ENCODE peak calls at places on chromosomes 12 and 14, in nine cellular contexts. I, Q, N, X, U, L, D, O and R are unnamed samples.

GRCh38 chr12:44405267-44405666 is 470.8 kb downstream of the NELL2 start:
- DNase-seq in I (no peak), Q (no peak), N (no peak), X (no peak), U (no peak), L (no peak), D (no peak), O (no peak), R (no peak)

GRCh38 chr12:63821781-63822251 is 22.7 kb upstream of the SRGAP1 start:
- DNase-seq in I (no peak), Q (peak), N (no peak), X (no peak), U (peak), L (no peak), D (no peak), O (no peak), R (peak)

GRCh38 chr14:99213603-99214002 is 58.4 kb downstream of the BCL11B start:
- DNase-seq in I (no peak), Q (no peak), N (no peak), X (no peak), U (no peak), L (no peak), D (no peak), O (no peak), R (no peak)

GRCh38 chr12:50425859-50426258 is 25.2 kb downstream of the LARP4 start:
- DNase-seq in I (no peak), Q (no peak), N (no peak), X (no peak), U (no peak), L (no peak), D (no peak), O (no peak), R (no peak)

GRCh38 chr14:55077155-55077554 is 25.7 kb downstream of the MAPK1IP1L start:
- DNase-seq in I (no peak), Q (no peak), N (no peak), X (no peak), U (no peak), L (no peak), D (no peak), O (peak), R (no peak)

GRCh38 chr14:88424573-88424972 is 39.1 kb downstream of the SPATA7 start:
- DNase-seq in I (no peak), Q (no peak), N (no peak), X (no peak), U (no peak), L (no peak), D (no peak), O (no peak), R (no peak)

GRCh38 chr12:76236640-76237039 is 111.6 kb downstream of the BBS10 start:
- DNase-seq in I (no peak), Q (no peak), N (peak), X (no peak), U (no peak), L (no peak), D (no peak), O (no peak), R (no peak)

GRCh38 chr12:46209165-46209564 is 59.7 kb downstream of the SLC38A1 start:
- DNase-seq in I (no peak), Q (no peak), N (no peak), X (no peak), U (no peak), L (no peak), D (no peak), O (no peak), R (no peak)

GRCh38 chr12:118312578-118312977 is 60.1 kb downstream of the TAOK3 start:
- DNase-seq in I (no peak), Q (no peak), N (no peak), X (no peak), U (no peak), L (no peak), D (peak), O (no peak), R (no peak)

GRCh38 chr12:62834971-62835547 is 99.9 kb downstream of the PPM1H start:
- DNase-seq in I (no peak), Q (no peak), N (no peak), X (no peak), U (no peak), L (no peak), D (peak), O (no peak), R (peak)

GRCh38 chr12:88579572-88579940 is 715 bp downstream of the KITLG start:
- DNase-seq in I (peak), Q (no peak), N (peak), X (no peak), U (peak), L (peak), D (no peak), O (peak), R (peak)

GRCh38 chr12:109696485-109697269 is 16.9 kb upstream of the FAM222A start:
- DNase-seq in I (no peak), Q (no peak), N (no peak), X (peak), U (no peak), L (no peak), D (no peak), O (no peak), R (no peak)

GRCh38 chr14:73944432-73945158 is 5.3 kb downstream of the FAM161B start:
- DNase-seq in I (no peak), Q (no peak), N (no peak), X (no peak), U (no peak), L (no peak), D (no peak), O (no peak), R (no peak)

GRCh38 chr14:91241848-91242247 is 2.7 kb downstream of the GPR68 start:
- DNase-seq in I (no peak), Q (no peak), N (no peak), X (no peak), U (no peak), L (no peak), D (peak), O (no peak), R (no peak)

GRCh38 chr12:130013771-130014484 is 110.1 kb upstream of the TMEM132D start:
- DNase-seq in I (peak), Q (no peak), N (peak), X (peak), U (no peak), L (peak), D (no peak), O (peak), R (no peak)

GRCh38 chr14:91234791-91235114 is 9.8 kb downstream of the GPR68 start:
- DNase-seq in I (no peak), Q (no peak), N (no peak), X (no peak), U (no peak), L (no peak), D (no peak), O (no peak), R (no peak)

GRCh38 chr12:46386360-46386867 is 13.8 kb upstream of the SLC38A2 start:
- DNase-seq in I (no peak), Q (no peak), N (no peak), X (no peak), U (no peak), L (no peak), D (no peak), O (no peak), R (no peak)

GRCh38 chr12:5301539-5301938 is 130.4 kb upstream of the NTF3 start:
- DNase-seq in I (no peak), Q (no peak), N (no peak), X (no peak), U (no peak), L (no peak), D (no peak), O (no peak), R (no peak)

GRCh38 chr12:75478395-75478794 is 2.2 kb upstream of the GLIPR1 start:
- DNase-seq in I (no peak), Q (no peak), N (no peak), X (no peak), U (no peak), L (no peak), D (peak), O (no peak), R (no peak)

GRCh38 chr12:31732926-31733548 is 4.2 kb upstream of the AMN1 start:
- DNase-seq in I (no peak), Q (no peak), N (peak), X (peak), U (no peak), L (no peak), D (peak), O (no peak), R (no peak)

GRCh38 chr12:110039085-110039807 is 9.1 kb downstream of the C12orf76 start:
- DNase-seq in I (no peak), Q (no peak), N (peak), X (peak), U (no peak), L (no peak), D (no peak), O (peak), R (no peak)

GRCh38 chr14:88535149-88535548 is 19.7 kb downstream of the PTPN21 start:
- DNase-seq in I (no peak), Q (no peak), N (no peak), X (no peak), U (no peak), L (no peak), D (no peak), O (no peak), R (no peak)

GRCh38 chr12:123131879-123132402 is 18.9 kb downstream of the PITPNM2 start:
- DNase-seq in I (no peak), Q (no peak), N (no peak), X (no peak), U (no peak), L (no peak), D (no peak), O (peak), R (no peak)

GRCh38 chr12:22672951-22673350 is 48.0 kb downstream of the ETNK1 start:
- DNase-seq in I (no peak), Q (no peak), N (no peak), X (no peak), U (no peak), L (no peak), D (no peak), O (no peak), R (no peak)

GRCh38 chr14:90399541-90400444 is 3.0 kb downstream of the CALM1 start:
- DNase-seq in I (peak), Q (peak), N (peak), X (peak), U (peak), L (peak), D (peak), O (peak), R (peak)

DNA sequence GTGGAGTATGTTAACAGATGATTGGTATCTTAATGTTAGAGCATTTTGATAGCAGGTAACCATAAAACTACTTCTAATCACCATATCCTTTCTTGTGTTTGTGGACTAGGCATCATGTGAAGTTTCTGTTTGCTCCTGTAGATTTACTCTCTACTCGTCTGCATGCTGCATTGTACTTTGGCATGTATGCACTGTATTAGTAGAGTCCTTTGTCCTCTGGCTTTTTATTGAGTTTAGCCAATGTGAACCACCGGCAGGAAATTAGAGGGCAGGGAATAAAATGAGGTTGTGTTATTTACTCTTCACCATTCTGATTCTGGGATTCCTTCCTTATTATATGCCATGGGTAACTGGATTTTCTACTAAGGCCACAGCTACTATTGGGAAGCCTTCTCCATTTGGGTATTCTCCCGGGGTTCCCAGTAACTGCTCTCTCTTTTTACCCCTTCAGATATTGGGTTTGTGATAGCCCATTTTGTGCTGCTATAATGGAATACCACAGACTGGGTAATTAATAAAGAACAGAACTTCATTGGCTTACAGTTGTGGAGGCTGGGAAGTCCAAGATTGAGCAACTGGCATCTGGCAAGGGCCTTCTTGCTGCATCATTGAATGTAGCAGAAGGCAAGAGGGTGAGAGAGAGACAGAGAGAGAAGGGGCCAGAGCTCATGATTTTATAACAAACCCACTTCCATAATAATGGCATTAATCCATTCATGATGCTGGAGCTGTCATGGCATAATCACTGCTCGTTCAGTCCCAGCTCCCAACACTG is 22.4 kb downstream of the FAM177A1 start:
- DNase-seq in I (no peak), Q (no peak), N (no peak), X (no peak), U (no peak), L (no peak), D (no peak), O (no peak), R (no peak)
- TF ChIP-seq EP300 in I (no peak), Q (no peak), N (no peak), X (no peak), U (no peak), L (no peak), D (no peak), O (no peak), R (no peak)

DNA sequence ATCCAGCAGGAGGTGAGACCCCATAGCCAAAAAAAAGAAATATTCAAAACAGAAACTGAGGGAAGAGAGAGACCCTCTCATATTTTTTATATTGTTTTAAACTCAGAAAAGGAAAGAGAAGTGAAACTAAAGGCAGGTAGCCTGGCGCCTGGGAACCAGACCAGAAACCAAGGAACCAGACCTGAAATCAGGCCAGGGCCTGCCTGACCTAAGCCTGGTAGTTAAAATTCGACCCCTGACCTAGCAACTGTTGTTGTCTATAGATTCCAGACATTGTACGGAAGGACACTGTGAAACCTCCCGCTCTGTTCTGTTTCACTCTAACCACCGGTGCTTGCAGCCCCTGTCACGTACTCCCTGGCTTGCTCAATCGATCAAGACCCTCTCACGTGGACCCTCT is 38.5 kb upstream of the CD163 start:
- DNase-seq in I (no peak), Q (no peak), N (no peak), X (no peak), U (no peak), L (no peak), D (no peak), O (no peak), R (no peak)
- TF ChIP-seq EP300 in I (no peak), Q (no peak), N (no peak), X (no peak), U (no peak), L (no peak), D (no peak), O (no peak), R (no peak)

DNA sequence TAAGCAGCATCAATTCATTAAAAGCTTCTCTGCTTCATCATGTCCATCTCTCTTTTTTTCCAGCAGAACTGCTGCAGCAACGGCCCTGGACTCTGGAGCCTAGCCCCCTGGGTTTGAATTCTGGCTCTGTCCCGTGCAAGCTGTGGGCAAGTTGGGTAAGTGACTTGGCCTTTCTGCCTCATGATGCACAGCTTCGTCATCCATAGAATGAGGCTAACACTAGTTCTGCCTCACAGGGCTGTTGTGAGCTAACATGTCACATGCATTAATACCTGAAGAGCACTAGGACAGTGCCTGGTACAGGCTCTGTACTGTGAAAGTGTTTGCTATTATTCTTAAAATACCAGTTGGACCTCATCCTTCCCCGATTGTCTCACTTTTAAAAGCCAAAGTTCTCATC is 4.2 kb downstream of the KRT82 start:
- DNase-seq in I (no peak), Q (no peak), N (no peak), X (no peak), U (no peak), L (no peak), D (no peak), O (no peak), R (no peak)
- TF ChIP-seq EP300 in I (no peak), Q (no peak), N (no peak), X (no peak), U (no peak), L (no peak), D (no peak), O (no peak), R (no peak)

GRCh38 chr14:68749487-68750475 is 43.1 kb downstream of the ZFP36L1 start:
- DNase-seq in I (no peak), Q (peak), N (no peak), X (peak), U (peak), L (no peak), D (no peak), O (no peak), R (no peak)
- TF ChIP-seq EP300 in I (no peak), Q (no peak), N (no peak), X (peak), U (no peak), L (no peak), D (no peak), O (no peak), R (no peak)

DNA sequence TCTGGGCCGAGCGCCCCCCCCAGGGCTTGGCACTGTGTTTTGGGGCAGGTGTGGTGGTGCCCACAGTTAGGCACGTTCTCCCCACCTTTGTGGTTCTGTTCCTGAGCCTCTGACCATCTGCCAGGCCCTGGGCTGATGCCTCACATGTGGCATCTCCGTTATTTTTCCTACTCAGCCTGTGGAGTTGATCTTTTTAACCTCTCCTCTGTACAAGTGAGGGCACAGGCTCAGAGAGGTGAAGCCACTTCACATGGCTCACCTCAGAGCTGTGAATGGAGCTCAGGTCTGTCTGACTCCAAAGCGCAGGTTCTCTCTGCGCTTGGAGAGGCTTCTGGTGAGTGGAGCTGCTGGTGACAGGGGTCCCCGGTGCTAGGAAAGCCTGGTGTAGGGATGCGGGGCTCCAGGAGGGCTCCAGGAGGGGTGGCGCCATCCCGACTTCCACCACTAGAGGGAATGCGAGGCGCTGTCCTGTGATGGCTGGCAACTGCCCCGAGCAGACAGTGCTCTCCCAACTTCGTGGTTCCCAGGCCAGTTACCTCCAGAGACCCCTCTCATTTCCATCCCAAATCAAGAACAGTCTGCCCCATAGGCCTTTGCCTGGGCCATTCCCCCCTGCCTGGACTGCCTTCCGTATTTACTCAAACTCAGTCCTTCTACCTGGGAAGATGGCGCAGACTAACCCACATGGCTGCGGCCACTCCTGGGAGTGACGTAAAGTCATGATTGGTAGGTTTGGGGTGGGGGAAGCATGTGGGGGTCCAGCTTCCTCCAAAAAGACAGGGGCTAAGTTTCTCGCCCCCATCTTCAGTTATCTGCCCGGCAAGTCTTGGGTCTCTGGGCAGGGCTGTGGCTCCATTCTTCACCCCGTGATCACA is 9.9 kb downstream of the BCL7A start:
- DNase-seq in I (peak), Q (no peak), N (peak), X (peak), U (no peak), L (peak), D (no peak), O (peak), R (peak)
- TF ChIP-seq EP300 in I (no peak), Q (no peak), N (no peak), X (no peak), U (no peak), L (no peak), D (no peak), O (no peak), R (no peak)

GRCh38 chr14:85380891-85381290 is 149.1 kb upstream of the FLRT2 start:
- DNase-seq in I (no peak), Q (no peak), N (no peak), X (no peak), U (no peak), L (no peak), D (no peak), O (no peak), R (no peak)
- TF ChIP-seq EP300 in I (no peak), Q (no peak), N (no peak), X (no peak), U (no peak), L (no peak), D (no peak), O (no peak), R (no peak)